ENCODE peak calls at places on chromosomes 1 and 21, in seven cellular contexts. K, R, B, T, Q, D and X are unnamed samples.

GRCh38 chr21:43984905-43985689 is 27.0 kb upstream of the TRAPPC10 start:
- DNase-seq in K (no peak), R (no peak), B (no peak), T (peak), Q (no peak), D (no peak), X (no peak)

GRCh38 chr1:161495490-161495889 is 9.8 kb upstream of the FCGR2A start:
- DNase-seq in K (no peak), R (no peak), B (no peak), T (no peak), Q (no peak), D (no peak), X (no peak)

GRCh38 chr1:204583909-204584632 is 67.9 kb downstream of the MDM4 start:
- DNase-seq in K (no peak), R (no peak), B (no peak), T (peak), Q (no peak), D (no peak), X (no peak)

GRCh38 chr21:43864806-43865470 is at the start of gene AGPAT3:
- DNase-seq in K (no peak), R (no peak), B (peak), T (peak), Q (peak), D (no peak), X (no peak)

GRCh38 chr1:200368556-200368955 is 41.3 kb downstream of the ZNF281 start:
- DNase-seq in K (no peak), R (no peak), B (no peak), T (no peak), Q (no peak), D (no peak), X (no peak)

GRCh38 chr1:172537827-172538391 is 5.0 kb downstream of the SUCO start:
- DNase-seq in K (no peak), R (no peak), B (no peak), T (peak), Q (no peak), D (no peak), X (no peak)

GRCh38 chr21:32562426-32562825 is 22.9 kb downstream of the TCP10L start:
- DNase-seq in K (no peak), R (no peak), B (no peak), T (no peak), Q (peak), D (no peak), X (no peak)

GRCh38 chr1:2388004-2388913 is 3.1 kb downstream of the MORN1 start:
- DNase-seq in K (no peak), R (no peak), B (no peak), T (no peak), Q (no peak), D (no peak), X (no peak)

GRCh38 chr1:172949096-172949495 is 101.6 kb downstream of the TNFSF18 start:
- DNase-seq in K (no peak), R (no peak), B (no peak), T (no peak), Q (no peak), D (no peak), X (no peak)

GRCh38 chr1:3204725-3205124 is 135.7 kb downstream of the PRDM16 start:
- DNase-seq in K (no peak), R (no peak), B (no peak), T (no peak), Q (no peak), D (no peak), X (no peak)

GRCh38 chr21:42746593-42747266 is 93.3 kb downstream of the PDE9A start:
- DNase-seq in K (no peak), R (no peak), B (no peak), T (no peak), Q (no peak), D (no peak), X (no peak)

GRCh38 chr1:118294817-118295486 is 109.9 kb upstream of the SPAG17 start:
- DNase-seq in K (no peak), R (no peak), B (no peak), T (no peak), Q (no peak), D (no peak), X (no peak)

GRCh38 chr1:91596474-91596873 is 95.8 kb downstream of the CDC7 start:
- DNase-seq in K (no peak), R (no peak), B (no peak), T (no peak), Q (no peak), D (no peak), X (no peak)

GRCh38 chr1:23699280-23700179 is 7.9 kb downstream of the RPL11 start:
- DNase-seq in K (no peak), R (no peak), B (no peak), T (no peak), Q (peak), D (no peak), X (no peak)

GRCh38 chr1:116987256-116987555 is 14.4 kb upstream of the CD101 start:
- DNase-seq in K (no peak), R (no peak), B (no peak), T (no peak), Q (no peak), D (no peak), X (no peak)

GRCh38 chr21:46065993-46066842 is 31.7 kb upstream of the COL6A2 start:
- DNase-seq in K (no peak), R (no peak), B (no peak), T (no peak), Q (no peak), D (no peak), X (no peak)

GRCh38 chr1:37107153-37107552 is 72.8 kb upstream of the GRIK3 start:
- DNase-seq in K (no peak), R (no peak), B (no peak), T (no peak), Q (no peak), D (no peak), X (no peak)

GRCh38 chr21:39009587-39010225 is 173.5 kb downstream of the PSMG1 start:
- DNase-seq in K (no peak), R (no peak), B (no peak), T (no peak), Q (no peak), D (no peak), X (no peak)

GRCh38 chr21:36535618-36536241 is 55.8 kb upstream of the CLDN14 start:
- DNase-seq in K (no peak), R (no peak), B (no peak), T (no peak), Q (no peak), D (no peak), X (peak)

GRCh38 chr1:229596961-229597699 is 28.8 kb downstream of the TAF5L start:
- DNase-seq in K (no peak), R (no peak), B (no peak), T (no peak), Q (no peak), D (no peak), X (no peak)

GRCh38 chr1:156371553-156372264 is 2.7 kb downstream of the RHBG start:
- DNase-seq in K (no peak), R (peak), B (no peak), T (no peak), Q (no peak), D (no peak), X (no peak)

GRCh38 chr1:94798054-94798453 is 22.1 kb upstream of the SLC44A3 start:
- DNase-seq in K (no peak), R (peak), B (no peak), T (no peak), Q (no peak), D (no peak), X (no peak)

GRCh38 chr1:9410737-9411297 is 118.1 kb downstream of the SPSB1 start:
- DNase-seq in K (no peak), R (peak), B (no peak), T (peak), Q (peak), D (peak), X (peak)

GRCh38 chr1:156705918-156706646 is 699 bp upstream of the CRABP2 start:
- DNase-seq in K (peak), R (peak), B (peak), T (peak), Q (peak), D (no peak), X (no peak)

GRCh38 chr1:222950892-222951291 is 136.1 kb downstream of the DISP1 start:
- DNase-seq in K (no peak), R (no peak), B (no peak), T (no peak), Q (no peak), D (no peak), X (no peak)

GRCh38 chr21:46301759-46302158 is 15.6 kb downstream of the YBEY start:
- DNase-seq in K (no peak), R (no peak), B (no peak), T (no peak), Q (no peak), D (no peak), X (no peak)

GRCh38 chr1:208078752-208079151 is 165.4 kb downstream of the PLXNA2 start:
- DNase-seq in K (no peak), R (no peak), B (no peak), T (no peak), Q (no peak), D (no peak), X (no peak)

GRCh38 chr1:78831731-78832360 is 174.7 kb downstream of the ADGRL4 start:
- DNase-seq in K (no peak), R (no peak), B (no peak), T (no peak), Q (no peak), D (peak), X (no peak)

GRCh38 chr1:23718482-23718881 is 24.8 kb upstream of the ELOA start:
- DNase-seq in K (peak), R (peak), B (peak), T (peak), Q (peak), D (peak), X (no peak)

GRCh38 chr1:214550339-214551051 is 907 bp downstream of the PTPN14 start:
- DNase-seq in K (no peak), R (no peak), B (no peak), T (peak), Q (no peak), D (no peak), X (no peak)

GRCh38 chr1:10193340-10193739 is 17.0 kb upstream of the KIF1B start:
- DNase-seq in K (no peak), R (no peak), B (no peak), T (no peak), Q (no peak), D (no peak), X (no peak)

GRCh38 chr1:8845104-8846097 is 28.0 kb upstream of the RERE start:
- DNase-seq in K (no peak), R (no peak), B (peak), T (no peak), Q (no peak), D (no peak), X (no peak)

GRCh38 chr1:199855580-199855979 is 171.9 kb upstream of the NR5A2 start:
- DNase-seq in K (no peak), R (no peak), B (no peak), T (no peak), Q (no peak), D (peak), X (no peak)

GRCh38 chr1:245603311-245603865 is 448.6 kb downstream of the KIF26B start:
- DNase-seq in K (no peak), R (no peak), B (no peak), T (no peak), Q (no peak), D (no peak), X (no peak)

GRCh38 chr21:45491056-45491455 is 51.2 kb downstream of the SLC19A1 start:
- DNase-seq in K (no peak), R (no peak), B (no peak), T (no peak), Q (no peak), D (no peak), X (no peak)

GRCh38 chr1:36883315-36883949 is 150.9 kb downstream of the GRIK3 start:
- DNase-seq in K (no peak), R (no peak), B (no peak), T (no peak), Q (no peak), D (no peak), X (no peak)

GRCh38 chr1:157734328-157734727 is 33.8 kb upstream of the FCRL3 start:
- DNase-seq in K (no peak), R (no peak), B (no peak), T (no peak), Q (no peak), D (no peak), X (no peak)
- TF ChIP-seq JUND in K (no peak), R (no peak), B (no peak), T (no peak), Q (no peak), D (no peak), X (no peak)

DNA sequence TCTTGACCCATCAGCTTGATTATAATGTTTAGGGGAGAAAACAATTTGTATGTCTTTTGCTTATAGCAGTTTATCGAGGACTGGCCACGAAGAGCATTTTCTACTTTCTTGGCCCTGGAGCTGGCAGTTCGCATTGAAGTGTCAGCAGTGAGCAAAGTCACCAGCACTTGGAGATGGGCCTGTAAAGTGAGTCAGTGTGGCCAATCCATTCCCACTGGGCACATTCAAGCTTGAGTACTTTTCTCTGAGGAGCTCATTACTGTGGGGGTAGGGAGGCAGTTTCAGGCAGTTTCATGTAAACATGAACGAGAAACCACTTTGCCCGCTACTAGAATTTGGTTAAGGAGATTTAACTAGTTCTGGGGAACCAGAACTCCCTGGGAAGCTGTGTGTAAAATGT is 164.8 kb downstream of the PRDM2 start:
- DNase-seq in K (no peak), R (no peak), B (no peak), T (no peak), Q (no peak), D (no peak), X (no peak)
- TF ChIP-seq JUND in K (no peak), R (no peak), B (no peak), T (no peak), Q (no peak), D (no peak), X (no peak)

GRCh38 chr1:17184822-17185484 is 20.0 kb upstream of the PADI1 start:
- DNase-seq in K (no peak), R (no peak), B (no peak), T (no peak), Q (no peak), D (no peak), X (no peak)

GRCh38 chr1:17184161-17184665 is 20.7 kb upstream of the PADI1 start:
- DNase-seq in K (no peak), R (no peak), B (no peak), T (no peak), Q (no peak), D (no peak), X (no peak)

GRCh38 chr1:17185485-17185860 is 19.5 kb upstream of the PADI1 start:
- DNase-seq in K (no peak), R (no peak), B (no peak), T (no peak), Q (no peak), D (no peak), X (no peak)

GRCh38 chr1:17183388-17184160 is 21.4 kb upstream of the PADI1 start:
- DNase-seq in K (no peak), R (no peak), B (no peak), T (no peak), Q (no peak), D (no peak), X (no peak)

DNA sequence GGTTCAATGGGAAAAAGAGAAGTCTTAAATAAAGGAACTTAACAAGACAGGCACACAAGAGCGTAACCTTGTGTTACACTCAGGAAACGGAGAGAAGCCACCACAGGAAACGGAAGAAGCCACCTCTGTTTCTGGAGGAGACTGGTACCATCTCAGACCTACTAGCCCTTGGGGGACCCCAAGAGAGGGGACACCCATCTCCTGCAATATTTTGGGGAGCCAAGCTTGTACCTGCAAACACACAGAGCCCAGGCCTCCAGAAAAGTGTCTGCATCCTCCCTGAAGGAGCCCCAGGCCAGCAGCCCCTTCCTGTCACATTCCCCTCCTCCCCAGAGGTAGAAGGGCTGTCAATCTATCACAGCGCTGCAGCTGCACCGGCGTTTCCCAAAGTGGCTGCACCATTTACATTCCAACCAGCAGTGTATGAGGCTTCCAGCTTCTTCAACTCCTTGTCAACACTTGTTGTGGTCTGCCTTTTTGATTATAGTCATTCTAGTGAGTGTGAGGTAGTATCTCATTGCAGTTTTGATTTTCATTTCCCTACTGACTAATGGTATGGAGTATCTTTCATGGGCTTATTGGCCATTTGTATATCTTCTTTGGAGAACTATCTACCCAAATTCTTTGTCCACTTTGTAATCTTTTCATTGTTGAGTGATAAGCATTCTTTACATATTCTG is 23.0 kb upstream of the PADI1 start:
- DNase-seq in K (no peak), R (no peak), B (no peak), T (no peak), Q (no peak), D (no peak), X (no peak)
- TF ChIP-seq JUND in K (no peak), R (no peak), B (no peak), T (no peak), Q (no peak), D (no peak), X (no peak)

DNA sequence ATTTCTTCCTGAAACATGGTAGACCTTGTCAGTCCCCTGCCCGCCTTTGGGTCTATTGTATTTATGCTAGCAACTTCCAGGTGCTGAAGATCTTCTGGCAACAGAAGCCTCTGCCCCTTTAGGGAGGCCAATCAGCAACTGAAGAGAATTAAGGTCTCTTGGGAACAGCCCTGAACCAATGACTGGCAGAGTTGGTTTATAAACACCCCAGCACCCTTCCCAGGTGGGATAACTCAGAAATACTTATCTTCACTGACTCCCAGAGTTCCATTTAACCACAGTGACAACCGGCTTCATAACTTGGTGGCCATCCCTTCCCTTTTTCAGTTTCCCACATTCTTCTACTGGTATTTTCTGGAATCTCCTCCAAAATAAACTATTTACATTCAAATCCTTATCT is 27.2 kb upstream of the TMCO1 start:
- DNase-seq in K (no peak), R (no peak), B (no peak), T (no peak), Q (no peak), D (no peak), X (no peak)
- TF ChIP-seq JUND in K (no peak), R (no peak), B (no peak), T (no peak), Q (no peak), D (no peak), X (no peak)

DNA sequence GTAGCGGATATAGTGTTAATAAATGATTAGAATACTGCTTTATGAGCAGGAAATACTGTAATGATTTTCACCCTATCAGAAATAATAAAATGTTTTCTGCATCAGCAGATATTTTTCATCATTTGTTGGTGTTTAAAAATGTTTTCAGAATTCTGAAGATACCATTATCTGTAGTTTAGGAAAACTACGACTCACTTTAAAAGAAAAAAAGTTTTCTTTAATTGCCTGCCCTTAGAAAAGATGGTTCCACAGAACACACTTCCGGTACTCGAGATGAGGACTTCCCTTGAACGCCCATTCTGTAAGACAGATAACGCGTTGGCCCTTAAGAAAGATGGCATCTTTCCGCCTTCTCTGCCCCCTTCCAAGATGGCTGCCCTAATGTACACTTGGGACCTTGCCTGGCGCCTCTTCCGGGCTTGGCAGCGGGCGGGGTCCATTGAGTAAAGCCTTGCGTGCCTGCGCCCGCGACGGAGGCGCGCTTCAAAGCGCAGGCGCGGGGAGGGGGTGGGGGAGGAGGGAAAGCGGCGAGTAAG is at the start of gene SZRD1:
- DNase-seq in K (peak), R (peak), B (peak), T (peak), Q (peak), D (peak), X (peak)
- TF ChIP-seq JUND in K (no peak), R (no peak), B (peak), T (no peak), Q (no peak), D (no peak), X (no peak)

DNA sequence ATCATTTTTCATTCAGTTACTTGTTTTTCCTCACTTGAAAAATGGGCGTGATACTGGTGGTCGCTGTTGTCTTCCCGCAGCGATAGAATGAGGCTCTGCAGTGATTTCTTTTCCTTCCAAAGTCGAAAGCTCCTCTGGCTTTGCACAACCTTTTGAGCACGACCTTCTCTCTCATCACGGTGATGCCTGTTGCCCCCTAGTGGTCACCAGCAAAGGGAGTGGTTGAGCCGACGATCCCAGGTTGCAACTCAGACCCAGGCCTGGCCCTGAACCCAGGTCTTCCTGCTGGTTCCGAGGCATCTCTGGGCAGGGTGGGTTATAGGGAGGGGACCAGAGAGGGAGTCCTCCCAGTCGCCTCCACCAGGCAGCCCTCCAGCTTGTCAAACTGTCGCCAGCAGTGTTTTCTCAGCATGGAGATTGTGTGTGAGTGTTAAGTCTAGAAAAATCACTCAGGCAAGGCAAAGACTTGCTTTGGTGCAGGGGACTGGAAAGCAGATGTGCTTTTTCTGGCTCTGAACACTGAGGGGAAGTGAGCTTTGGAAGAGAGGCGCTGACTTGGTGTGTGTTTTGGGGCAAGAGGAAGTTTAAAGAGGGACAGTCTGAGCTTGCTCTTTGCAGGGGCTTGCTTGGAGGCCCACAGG is 285.3 kb downstream of the CAMTA1 start:
- DNase-seq in K (peak), R (peak), B (peak), T (peak), Q (peak), D (peak), X (peak)
- TF ChIP-seq JUND in K (no peak), R (no peak), B (no peak), T (no peak), Q (no peak), D (no peak), X (no peak)